ENCODE peak calls at places on chromosomes 2 and 18, in ten cellular contexts. S is vagina, C is endothelial cell of umbilical vein, V is Peyer's patch, N is prostate gland, M is sigmoid colon, Q is K562, Z is IMR-90, H is stomach, L is heart left ventricle. R is an unnamed sample.

GRCh38 chr2:3201296-3201695 is 176.3 kb downstream of the EIPR1 start:
- DNase-seq in Z (no peak), Q (no peak), N (no peak), S (no peak), L (no peak), H (no peak), V (no peak), C (no peak), M (no peak), R (no peak)

GRCh38 chr2:146305164-146305563 is 1539.7 kb upstream of the ACVR2A start:
- DNase-seq in Z (no peak), Q (no peak), H (no peak), N (no peak), L (no peak), S (no peak), M (no peak), V (no peak), C (no peak), R (no peak)

GRCh38 chr2:234495801-234496441 is 960 bp downstream of the ARL4C start:
- DNase-seq in H (peak), M (no peak), Q (no peak), C (peak), V (no peak), N (peak), S (no peak), Z (peak), L (peak), R (no peak)

GRCh38 chr2:6556755-6557154 is 309.0 kb downstream of the CMPK2 start:
- DNase-seq in C (no peak), M (no peak), N (no peak), Q (no peak), V (no peak), S (no peak), Z (peak), L (no peak), H (no peak), R (no peak)

GRCh38 chr2:128408349-128409305 is 90.0 kb upstream of the HS6ST1 start:
- DNase-seq in N (peak), L (no peak), V (no peak), H (peak), Z (peak), C (peak), S (peak), Q (no peak), M (no peak), R (no peak)

GRCh38 chr18:63971320-63972071 is 1.6 kb downstream of the SERPINB8 start:
- DNase-seq in C (no peak), Z (no peak), V (no peak), N (no peak), M (no peak), H (no peak), L (no peak), S (no peak), Q (no peak), R (no peak)

GRCh38 chr2:44100351-44100750 is 68.3 kb upstream of the PPM1B start:
- DNase-seq in H (peak), M (peak), Q (peak), S (peak), C (peak), V (no peak), L (peak), Z (peak), N (no peak), R (no peak)

GRCh38 chr2:12428324-12428723 is 288.4 kb upstream of the TRIB2 start:
- DNase-seq in C (no peak), Q (no peak), S (no peak), V (no peak), N (no peak), M (no peak), L (no peak), H (no peak), Z (peak), R (no peak)

GRCh38 chr2:47172156-47172921 is 17.2 kb upstream of the STPG4 start:
- DNase-seq in Q (no peak), V (no peak), N (no peak), H (no peak), S (no peak), Z (no peak), M (no peak), L (no peak), C (peak), R (no peak)

GRCh38 chr2:128736689-128737545 is 418.2 kb upstream of the HS6ST1 start:
- DNase-seq in C (peak), Z (peak), H (peak), Q (peak), M (peak), S (peak), L (peak), N (peak), V (peak), R (peak)

GRCh38 chr2:55786286-55786685 is 92.6 kb upstream of the PNPT1 start:
- DNase-seq in N (no peak), Z (no peak), V (no peak), C (no peak), H (no peak), S (no peak), M (no peak), L (no peak), Q (no peak), R (no peak)

GRCh38 chr18:7637269-7637668 is 70.2 kb downstream of the PTPRM start:
- DNase-seq in Q (no peak), S (no peak), C (no peak), L (no peak), V (no peak), N (peak), Z (peak), H (no peak), M (no peak), R (no peak)

GRCh38 chr18:7273301-7273911 is 42.5 kb downstream of the LRRC30 start:
- DNase-seq in V (peak), C (peak), M (peak), N (peak), H (peak), Q (no peak), Z (peak), S (peak), L (peak), R (no peak)

GRCh38 chr2:48560546-48561209 is 30.7 kb downstream of the STON1 start:
- DNase-seq in S (no peak), Q (no peak), L (no peak), N (no peak), V (no peak), Z (no peak), C (no peak), H (no peak), M (no peak), R (no peak)

GRCh38 chr2:37798315-37799005 is 126.6 kb upstream of the RMDN2 start:
- DNase-seq in Z (peak), L (no peak), H (no peak), S (no peak), Q (no peak), N (no peak), M (no peak), V (no peak), C (no peak), R (no peak)

GRCh38 chr2:223853425-223853837 is 16.0 kb upstream of the AP1S3 start:
- DNase-seq in Q (no peak), M (no peak), N (no peak), Z (peak), S (no peak), V (no peak), L (no peak), C (no peak), H (no peak), R (no peak)

GRCh38 chr2:240898108-240898730 is 2.3 kb upstream of the MAB21L4 start:
- DNase-seq in S (no peak), Q (no peak), L (peak), H (peak), C (peak), N (peak), Z (no peak), M (peak), V (no peak), R (no peak)

GRCh38 chr2:99386011-99386410 is 48.8 kb downstream of the EIF5B start:
- DNase-seq in M (no peak), V (no peak), C (no peak), L (no peak), S (no peak), H (no peak), Q (no peak), N (no peak), Z (peak), R (no peak)

GRCh38 chr2:33122726-33123125 is 176.0 kb downstream of the LTBP1 start:
- DNase-seq in L (no peak), V (no peak), N (no peak), C (no peak), Q (peak), M (no peak), S (no peak), H (no peak), Z (no peak), R (peak)

GRCh38 chr18:6994053-6994452 is 123.5 kb downstream of the LAMA1 start:
- DNase-seq in S (no peak), H (no peak), C (no peak), L (no peak), Q (no peak), N (peak), Z (peak), M (no peak), V (no peak), R (no peak)

GRCh38 chr2:128388414-128389032 is 69.9 kb upstream of the HS6ST1 start:
- DNase-seq in H (peak), V (peak), M (peak), S (no peak), L (no peak), C (no peak), N (no peak), Q (no peak), Z (peak), R (no peak)

GRCh38 chr2:239155806-239156480 is 244.9 kb downstream of the HDAC4 start:
- DNase-seq in M (peak), L (peak), V (peak), N (no peak), Q (no peak), S (no peak), Z (no peak), C (no peak), H (peak), R (no peak)

GRCh38 chr2:20241973-20242726 is 17.2 kb upstream of the SDC1 start:
- DNase-seq in C (no peak), Q (peak), M (peak), S (no peak), N (no peak), L (no peak), H (no peak), V (no peak), Z (no peak), R (peak)

GRCh38 chr2:128445533-128445900 is 126.8 kb upstream of the HS6ST1 start:
- DNase-seq in M (peak), N (no peak), S (peak), C (no peak), Q (no peak), Z (no peak), L (no peak), H (peak), V (peak), R (no peak)

GRCh38 chr2:196380098-196380497 is 208.7 kb upstream of the STK17B start:
- DNase-seq in C (no peak), S (no peak), Z (no peak), M (no peak), Q (no peak), H (no peak), L (no peak), V (no peak), N (no peak), R (no peak)

GRCh38 chr2:176063958-176064357 is 19.8 kb downstream of the EVX2 start:
- DNase-seq in H (no peak), V (no peak), S (no peak), N (no peak), Q (no peak), L (no peak), C (no peak), M (no peak), Z (no peak), R (no peak)

GRCh38 chr2:235050992-235051351 is 99.2 kb downstream of the SH3BP4 start:
- DNase-seq in C (peak), M (peak), V (peak), N (peak), S (peak), L (peak), Q (peak), H (peak), Z (peak), R (peak)

GRCh38 chr18:35417223-35417622 is 40.1 kb upstream of the ZNF396 start:
- DNase-seq in N (no peak), L (no peak), Q (no peak), M (no peak), C (no peak), H (no peak), S (no peak), Z (no peak), V (no peak), R (no peak)

GRCh38 chr2:197666277-197666676 is 9.1 kb downstream of the RFTN2 start:
- DNase-seq in V (no peak), S (no peak), M (no peak), N (no peak), H (no peak), Z (no peak), C (no peak), L (no peak), Q (no peak), R (no peak)

GRCh38 chr2:137865954-137866540 is 98.2 kb upstream of the HNMT start:
- DNase-seq in H (peak), C (peak), V (no peak), Z (peak), L (no peak), Q (peak), S (no peak), M (no peak), N (peak), R (peak)

GRCh38 chr18:6146309-6146661 is 251.0 kb upstream of the TMEM200C start:
- DNase-seq in N (no peak), Q (no peak), V (no peak), S (no peak), L (no peak), C (no peak), M (no peak), H (no peak), Z (no peak), R (no peak)

GRCh38 chr2:238106339-238106697 is 6.2 kb downstream of the ESPNL start:
- DNase-seq in Q (no peak), Z (no peak), H (no peak), L (no peak), C (no peak), V (peak), S (no peak), N (no peak), M (peak), R (no peak)

GRCh38 chr2:13114391-13114790 is 397.7 kb downstream of the TRIB2 start:
- DNase-seq in C (no peak), S (no peak), Z (peak), H (no peak), M (no peak), V (no peak), N (no peak), Q (peak), L (peak), R (peak)

GRCh38 chr18:10519999-10520935 is 5.6 kb upstream of the NAPG start:
- DNase-seq in V (peak), M (peak), L (peak), Q (peak), H (peak), C (peak), Z (peak), S (no peak), N (peak), R (peak)

GRCh38 chr2:1515986-1516797 is 102.9 kb downstream of the TPO start:
- DNase-seq in M (peak), H (no peak), Z (no peak), N (no peak), S (no peak), V (no peak), L (no peak), C (no peak), Q (no peak), R (no peak)

GRCh38 chr18:6627621-6628020 is 101.9 kb upstream of the ARHGAP28 start:
- DNase-seq in N (no peak), H (no peak), V (no peak), M (no peak), L (no peak), Q (no peak), S (no peak), Z (peak), C (no peak), R (no peak)

DNA sequence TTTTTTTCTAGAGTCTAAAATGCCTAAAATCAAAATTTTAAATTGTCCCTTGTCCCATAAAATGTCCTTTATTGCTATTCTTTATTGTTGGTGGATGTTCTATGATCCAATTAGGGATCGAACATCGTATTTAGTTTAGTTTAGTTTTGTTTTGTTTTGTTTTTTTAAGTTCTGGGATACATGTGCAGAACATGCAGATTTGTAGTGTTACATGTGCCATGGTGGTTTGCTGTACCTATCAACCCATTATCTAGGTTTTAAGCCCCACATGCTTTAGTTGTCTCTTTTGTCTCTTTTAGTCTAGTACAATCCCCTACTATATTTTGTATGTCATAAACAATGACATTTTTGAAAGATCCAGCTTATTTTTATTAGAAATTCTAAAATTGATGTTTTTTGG is 8.8 kb upstream of the DSG1 start:
- DNase-seq in L (no peak), M (no peak), S (no peak), Z (no peak), V (no peak), C (no peak), N (no peak), Q (no peak), H (no peak), R (no peak)
- TF ChIP-seq POLR2A in L (no peak), M (no peak), S (no peak), Z (no peak), V (no peak), C (no peak), N (no peak), Q (no peak), H (no peak), R (no peak)

GRCh38 chr2:73386894-73387636 is 1.4 kb downstream of the ALMS1 start:
- DNase-seq in L (no peak), N (no peak), Q (peak), S (no peak), Z (no peak), H (no peak), V (no peak), C (no peak), M (no peak), R (peak)

GRCh38 chr2:73383036-73383435 is 2.6 kb upstream of the ALMS1 start:
- DNase-seq in L (no peak), V (no peak), S (no peak), N (no peak), Z (no peak), M (no peak), H (no peak), C (no peak), Q (no peak), R (no peak)

GRCh38 chr2:73386342-73386868 is 769 bp downstream of the ALMS1 start:
- DNase-seq in N (no peak), C (no peak), Z (no peak), Q (no peak), V (no peak), M (no peak), S (peak), L (no peak), H (no peak), R (no peak)

GRCh38 chr2:73385486-73386341 is at the start of gene ALMS1:
- DNase-seq in S (peak), M (peak), L (peak), V (peak), Z (peak), N (peak), H (peak), C (peak), Q (peak), R (peak)
- TF ChIP-seq POLR2A in S (no peak), M (peak), L (no peak), V (peak), Z (peak), N (peak), H (no peak), C (no peak), Q (peak), R (peak)

GRCh38 chr2:210170442-210171303 is 536 bp downstream of the KANSL1L start:
- DNase-seq in L (peak), H (peak), M (peak), Q (peak), V (peak), N (peak), S (peak), Z (peak), C (peak), R (peak)
- TF ChIP-seq POLR2A in L (no peak), H (no peak), M (peak), Q (peak), V (peak), N (peak), S (peak), Z (peak), C (peak), R (peak)

DNA sequence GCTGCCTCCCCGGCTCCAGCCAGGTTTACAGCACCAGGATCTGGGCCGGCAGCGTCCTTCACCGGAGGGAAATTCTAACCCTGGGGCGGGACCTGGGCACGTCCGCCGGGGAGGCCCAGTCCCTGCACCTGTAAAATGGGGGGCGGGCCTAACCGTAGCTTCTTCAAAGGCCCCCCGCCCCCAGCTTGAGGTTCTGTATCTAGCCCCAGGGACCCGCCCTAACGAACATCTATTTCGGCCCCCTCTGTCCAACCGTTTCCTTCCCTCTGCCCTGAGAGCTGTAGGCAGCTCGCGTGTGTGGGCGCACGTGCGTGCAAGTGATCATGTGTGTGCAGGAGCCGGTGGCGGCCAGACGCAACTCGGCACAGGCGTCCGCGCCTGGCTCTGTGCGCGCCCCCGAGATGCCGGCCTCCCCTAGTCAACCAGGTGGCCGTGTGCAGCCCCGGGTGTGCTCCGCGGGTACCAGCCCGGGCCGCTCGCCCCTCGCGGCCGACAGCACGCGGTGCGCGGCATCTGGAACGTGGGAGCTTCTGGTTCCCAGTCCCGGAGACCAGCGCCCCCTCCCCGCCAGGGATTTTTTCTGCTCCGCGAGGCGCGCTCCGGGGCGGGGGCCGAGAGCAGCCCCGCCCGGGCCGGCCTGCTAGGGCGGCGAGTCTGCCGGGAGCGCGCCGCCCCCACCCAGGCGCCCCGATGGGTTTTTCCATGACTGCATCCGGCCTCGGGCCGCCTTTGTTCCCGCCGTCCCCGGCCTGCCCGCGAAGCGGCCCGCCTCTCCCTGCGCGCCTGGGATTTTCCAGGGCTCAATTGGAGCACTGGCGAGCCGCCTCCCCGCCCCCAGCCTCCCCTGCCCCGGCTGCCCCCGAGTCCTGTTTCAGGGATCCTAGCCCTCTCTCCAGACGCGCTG is 21.2 kb downstream of the TEX44 start:
- DNase-seq in Q (peak), Z (peak), V (peak), M (peak), C (peak), S (peak), H (peak), N (peak), L (peak), R (peak)
- TF ChIP-seq POLR2A in Q (no peak), Z (no peak), V (peak), M (no peak), C (peak), S (no peak), H (no peak), N (peak), L (no peak), R (peak)

DNA sequence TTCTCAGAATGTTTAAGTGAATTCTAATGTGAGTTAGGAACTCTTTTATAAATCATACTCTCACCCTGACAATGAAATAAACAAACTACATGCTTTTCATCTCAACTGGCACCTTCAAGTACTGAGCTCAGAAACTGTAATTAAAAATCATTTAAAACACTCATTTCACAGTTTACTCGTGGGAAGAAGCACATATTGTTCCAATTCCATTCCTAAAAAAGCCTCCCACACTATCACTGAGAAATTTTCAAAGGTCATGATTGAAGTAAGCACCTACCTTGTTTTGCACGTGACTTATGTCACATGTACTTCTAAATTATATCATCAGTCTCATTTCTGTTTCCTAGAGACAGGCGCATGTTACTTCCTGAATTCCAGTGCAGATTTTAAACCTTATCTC is 678.1 kb upstream of the SLC8A1 start:
- DNase-seq in L (no peak), N (no peak), Q (no peak), M (no peak), H (no peak), S (no peak), C (no peak), V (no peak), Z (no peak), R (no peak)
- TF ChIP-seq POLR2A in L (no peak), N (no peak), Q (no peak), M (no peak), H (no peak), S (no peak), C (no peak), V (no peak), Z (no peak), R (no peak)

GRCh38 chr2:50635824-50636223 is 396.1 kb downstream of the NRXN1 start:
- DNase-seq in M (no peak), N (no peak), H (no peak), S (no peak), C (no peak), L (no peak), Q (no peak), V (no peak), Z (no peak), R (no peak)
- TF ChIP-seq POLR2A in M (no peak), N (no peak), H (no peak), S (no peak), C (no peak), L (no peak), Q (no peak), V (no peak), Z (no peak), R (no peak)

R was measured in erythroblast.